ENCODE peak calls at places on chromosomes 16 and 17, in seven cellular contexts. D, S, L, N, A, X and G are unnamed samples.

GRCh38 chr17:68318103-68318991 is 27.1 kb downstream of the ARSG start:
- DNase-seq in D (no peak), X (peak), S (no peak), A (no peak), N (no peak), L (no peak), G (peak)

GRCh38 chr17:9053406-9053805 is 32.1 kb downstream of the NTN1 start:
- DNase-seq in L (no peak), S (no peak), N (no peak), X (no peak), A (no peak), D (no peak), G (no peak)

GRCh38 chr16:4556112-4556511 is at the start of gene C16orf96:
- DNase-seq in X (no peak), L (no peak), S (no peak), D (no peak), N (no peak), A (no peak), G (peak)

GRCh38 chr16:73051903-73052302 is 4.0 kb upstream of the ZFHX3 start:
- DNase-seq in A (no peak), N (no peak), S (no peak), D (no peak), L (no peak), X (no peak), G (no peak)

GRCh38 chr17:45235071-45236001 is 13.7 kb downstream of the FMNL1 start:
- DNase-seq in X (peak), D (peak), L (peak), A (peak), N (peak), S (peak), G (peak)

GRCh38 chr17:43542854-43543253 is 3.3 kb downstream of the ETV4 start:
- DNase-seq in L (no peak), S (no peak), A (no peak), X (no peak), N (no peak), D (no peak), G (no peak)

GRCh38 chr17:7587420-7587786 is 2.5 kb downstream of the SOX15 start:
- DNase-seq in S (no peak), L (no peak), A (no peak), X (peak), N (no peak), D (no peak), G (peak)

GRCh38 chr16:51084074-51084928 is 66.8 kb downstream of the SALL1 start:
- DNase-seq in N (no peak), L (no peak), D (no peak), S (no peak), X (no peak), A (no peak), G (no peak)

GRCh38 chr16:87056083-87056482 is 261.1 kb downstream of the C16orf95 start:
- DNase-seq in L (no peak), S (no peak), X (peak), A (no peak), D (no peak), N (no peak), G (peak)

GRCh38 chr16:82699711-82700495 is 73.1 kb downstream of the CDH13 start:
- DNase-seq in S (no peak), A (no peak), X (peak), N (no peak), L (no peak), D (no peak), G (peak)

GRCh38 chr16:64406661-64407267 is 715.1 kb downstream of the CDH11 start:
- DNase-seq in X (no peak), A (no peak), L (no peak), S (no peak), N (no peak), D (no peak), G (no peak)

GRCh38 chr17:42517516-42517915 is 18.5 kb upstream of the NAGLU start:
- DNase-seq in N (peak), S (peak), D (peak), L (peak), A (peak), X (peak), G (peak)